ENCODE peak calls at places on chromosome 4, in seven cellular contexts. One of them, this sample, is unnamed.

GRCh38 chr4:164648151-164648848 is 105.6 kb upstream of the SMIM31 start:
- DNase-seq in uterus: no peak
- DNase-seq in putamen: no peak
- DNase-seq in right atrium auricular region: no peak
- DNase-seq in stromal cell of bone marrow: peak
- DNase-seq in stimulated activated CD4-positive, alpha-beta T cell treated with anti-CD3 and anti-CD28 coated beads, TNF-alpha, amount 100 ng/mL, for 24 hours: no peak
- DNase-seq in stimulated activated CD8-positive, alpha-beta memory T cell treated with anti-CD3 and anti-CD28 coated beads, Interleukin-7, amount 100 ng/mL, for 1 hour: no peak
- DNase-seq in this sample: peak

GRCh38 chr4:1026115-1026514 is 14.7 kb downstream of the FGFRL1 start:
- DNase-seq in right atrium auricular region: no peak
- DNase-seq in uterus: no peak
- DNase-seq in stimulated activated CD8-positive, alpha-beta memory T cell treated with anti-CD3 and anti-CD28 coated beads, Interleukin-7, amount 100 ng/mL, for 1 hour: no peak
- DNase-seq in stromal cell of bone marrow: no peak
- DNase-seq in stimulated activated CD4-positive, alpha-beta T cell treated with anti-CD3 and anti-CD28 coated beads, TNF-alpha, amount 100 ng/mL, for 24 hours: no peak
- DNase-seq in putamen: no peak
- DNase-seq in this sample: no peak

GRCh38 chr4:3360741-3361140 is 67.9 kb downstream of the RGS12 start:
- DNase-seq in putamen: no peak
- DNase-seq in right atrium auricular region: peak
- DNase-seq in uterus: no peak
- DNase-seq in stimulated activated CD4-positive, alpha-beta T cell treated with anti-CD3 and anti-CD28 coated beads, TNF-alpha, amount 100 ng/mL, for 24 hours: no peak
- DNase-seq in stromal cell of bone marrow: no peak
- DNase-seq in stimulated activated CD8-positive, alpha-beta memory T cell treated with anti-CD3 and anti-CD28 coated beads, Interleukin-7, amount 100 ng/mL, for 1 hour: no peak
- DNase-seq in this sample: no peak

GRCh38 chr4:112083587-112084347 is 61.5 kb upstream of the FAM241A start:
- DNase-seq in stromal cell of bone marrow: no peak
- DNase-seq in uterus: no peak
- DNase-seq in putamen: no peak
- DNase-seq in right atrium auricular region: no peak
- DNase-seq in stimulated activated CD4-positive, alpha-beta T cell treated with anti-CD3 and anti-CD28 coated beads, TNF-alpha, amount 100 ng/mL, for 24 hours: no peak
- DNase-seq in stimulated activated CD8-positive, alpha-beta memory T cell treated with anti-CD3 and anti-CD28 coated beads, Interleukin-7, amount 100 ng/mL, for 1 hour: no peak
- DNase-seq in this sample: no peak

GRCh38 chr4:79341893-79342653 is 16.2 kb upstream of the NAA11 start:
- DNase-seq in right atrium auricular region: no peak
- DNase-seq in uterus: no peak
- DNase-seq in stromal cell of bone marrow: no peak
- DNase-seq in stimulated activated CD4-positive, alpha-beta T cell treated with anti-CD3 and anti-CD28 coated beads, TNF-alpha, amount 100 ng/mL, for 24 hours: no peak
- DNase-seq in stimulated activated CD8-positive, alpha-beta memory T cell treated with anti-CD3 and anti-CD28 coated beads, Interleukin-7, amount 100 ng/mL, for 1 hour: no peak
- DNase-seq in putamen: no peak
- DNase-seq in this sample: no peak

GRCh38 chr4:184688447-184688846 is 38.9 kb downstream of the PRIMPOL start:
- DNase-seq in stimulated activated CD8-positive, alpha-beta memory T cell treated with anti-CD3 and anti-CD28 coated beads, Interleukin-7, amount 100 ng/mL, for 1 hour: no peak
- DNase-seq in putamen: no peak
- DNase-seq in right atrium auricular region: no peak
- DNase-seq in stromal cell of bone marrow: peak
- DNase-seq in uterus: no peak
- DNase-seq in stimulated activated CD4-positive, alpha-beta T cell treated with anti-CD3 and anti-CD28 coated beads, TNF-alpha, amount 100 ng/mL, for 24 hours: no peak
- DNase-seq in this sample: peak

GRCh38 chr4:337932-338758 is 531 bp downstream of the ZNF141 start:
- DNase-seq in stimulated activated CD4-positive, alpha-beta T cell treated with anti-CD3 and anti-CD28 coated beads, TNF-alpha, amount 100 ng/mL, for 24 hours: peak
- DNase-seq in putamen: peak
- DNase-seq in right atrium auricular region: no peak
- DNase-seq in uterus: peak
- DNase-seq in stromal cell of bone marrow: peak
- DNase-seq in stimulated activated CD8-positive, alpha-beta memory T cell treated with anti-CD3 and anti-CD28 coated beads, Interleukin-7, amount 100 ng/mL, for 1 hour: peak
- DNase-seq in this sample: no peak

GRCh38 chr4:169361741-169362140 is 91.0 kb upstream of the SH3RF1 start:
- DNase-seq in right atrium auricular region: no peak
- DNase-seq in stromal cell of bone marrow: no peak
- DNase-seq in putamen: no peak
- DNase-seq in uterus: no peak
- DNase-seq in stimulated activated CD4-positive, alpha-beta T cell treated with anti-CD3 and anti-CD28 coated beads, TNF-alpha, amount 100 ng/mL, for 24 hours: no peak
- DNase-seq in stimulated activated CD8-positive, alpha-beta memory T cell treated with anti-CD3 and anti-CD28 coated beads, Interleukin-7, amount 100 ng/mL, for 1 hour: no peak
- DNase-seq in this sample: peak